ENCODE peak calls at places on chromosome 13, in eight cellular contexts. J is ovary, G is heart left ventricle, U is NB4, L is transverse colon, X is tibial nerve, B is uterus, H is A549. S is an unnamed sample.

GRCh38 chr13:52669677-52670076 is 17.0 kb downstream of the SUGT1 start:
- DNase-seq in J (no peak), G (no peak), U (no peak), L (no peak), X (no peak), B (no peak), H (no peak), S (no peak)

GRCh38 chr13:112320303-112320702 is 55.9 kb upstream of the SPACA7 start:
- DNase-seq in J (no peak), G (no peak), U (no peak), L (no peak), X (no peak), B (no peak), H (no peak), S (no peak)

GRCh38 chr13:111120913-111121312 is 5.8 kb downstream of the ARHGEF7 start:
- DNase-seq in J (no peak), G (no peak), U (no peak), L (no peak), X (no peak), B (no peak), H (no peak), S (no peak)

GRCh38 chr13:112567161-112567862 is 20.6 kb downstream of the TUBGCP3 start:
- DNase-seq in J (no peak), G (no peak), U (no peak), L (no peak), X (no peak), B (no peak), H (no peak), S (no peak)

GRCh38 chr13:41942462-41943094 is 18.3 kb downstream of the VWA8 start:
- DNase-seq in J (no peak), G (no peak), U (peak), L (no peak), X (no peak), B (no peak), H (peak), S (peak)

GRCh38 chr13:69654392-69654791 is 453.2 kb upstream of the ATXN8OS start:
- DNase-seq in J (no peak), G (no peak), U (no peak), L (no peak), X (no peak), B (no peak), H (no peak), S (no peak)

GRCh38 chr13:42211704-42212103 is 60.2 kb upstream of the AKAP11 start:
- DNase-seq in J (no peak), G (no peak), U (no peak), L (no peak), X (no peak), B (no peak), H (no peak), S (no peak)

GRCh38 chr13:49637989-49638388 is 9.7 kb downstream of the ARL11 start:
- DNase-seq in J (no peak), G (no peak), U (no peak), L (no peak), X (no peak), B (no peak), H (no peak), S (no peak)

GRCh38 chr13:42786696-42787095 is 5.3 kb downstream of the FAM216B start:
- DNase-seq in J (no peak), G (no peak), U (no peak), L (no peak), X (no peak), B (no peak), H (no peak), S (no peak)

GRCh38 chr13:48506092-48506701 is 26.7 kb downstream of the RCBTB2 start:
- DNase-seq in J (no peak), G (no peak), U (no peak), L (no peak), X (no peak), B (no peak), H (no peak), S (no peak)

GRCh38 chr13:60689076-60689475 is 292.1 kb downstream of the TDRD3 start:
- DNase-seq in J (no peak), G (no peak), U (no peak), L (no peak), X (no peak), B (no peak), H (no peak), S (no peak)

GRCh38 chr13:74771964-74772363 is 637.8 kb upstream of the KLF12 start:
- DNase-seq in J (no peak), G (no peak), U (no peak), L (no peak), X (no peak), B (no peak), H (no peak), S (no peak)

GRCh38 chr13:27470042-27470830 is 19.9 kb upstream of the MTIF3 start:
- DNase-seq in J (no peak), G (no peak), U (no peak), L (no peak), X (no peak), B (no peak), H (no peak), S (no peak)

GRCh38 chr13:33583398-33583797 is 234.6 kb upstream of the RFC3 start:
- DNase-seq in J (no peak), G (no peak), U (no peak), L (no peak), X (no peak), B (no peak), H (no peak), S (no peak)

GRCh38 chr13:104105418-104106355 is 1039.5 kb upstream of the SLC10A2 start:
- DNase-seq in J (no peak), G (no peak), U (no peak), L (no peak), X (no peak), B (no peak), H (no peak), S (no peak)

GRCh38 chr13:113814435-113814821 is 49.4 kb downstream of the GAS6 start:
- DNase-seq in J (no peak), G (no peak), U (no peak), L (no peak), X (no peak), B (no peak), H (no peak), S (no peak)

DNA sequence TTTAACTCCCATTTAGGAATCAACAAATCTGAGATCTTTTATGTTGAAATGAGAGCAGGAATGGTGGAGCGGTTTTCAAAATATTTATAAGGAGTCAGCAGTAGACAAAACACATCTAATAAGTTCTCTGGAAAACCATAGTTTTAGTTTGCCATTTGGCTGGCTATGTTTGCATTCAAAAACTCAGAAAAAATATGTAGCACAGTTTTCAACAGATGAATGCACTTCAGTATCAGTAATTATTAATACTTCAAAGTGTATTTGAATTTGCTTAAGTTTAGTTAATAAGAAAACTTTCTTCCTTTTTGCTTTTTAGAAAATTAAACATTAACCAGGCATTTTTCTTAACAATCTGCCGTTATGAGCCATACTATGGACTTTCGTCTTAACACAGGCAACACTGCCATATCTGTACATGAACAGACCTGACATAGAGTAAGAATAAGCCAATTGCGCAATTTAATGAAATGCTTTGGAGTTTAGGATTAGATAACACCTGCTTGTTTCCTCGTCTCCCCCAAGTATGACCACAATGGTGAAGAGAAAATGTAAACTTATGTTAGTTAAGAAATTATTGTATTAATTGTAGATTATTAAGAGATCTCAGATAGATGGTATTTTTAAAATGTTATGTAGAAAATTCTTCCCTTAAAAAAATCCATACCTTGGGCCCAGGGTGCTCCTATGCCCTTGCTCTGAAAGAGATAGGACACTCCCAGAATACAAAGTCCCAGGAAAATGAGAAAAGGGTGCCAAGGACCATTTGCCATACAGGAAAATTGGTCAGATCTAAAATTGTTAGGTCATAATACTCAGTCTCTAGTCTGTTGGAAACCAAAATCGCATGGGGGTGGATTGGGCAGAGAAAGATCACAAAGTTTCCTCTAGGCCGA is 552.3 kb upstream of the ARGLU1 start:
- DNase-seq in J (no peak), G (no peak), U (no peak), L (no peak), X (no peak), B (no peak), H (no peak), S (no peak)
- TF ChIP-seq POLR2A in J (no peak), G (no peak), U (no peak), L (no peak), X (no peak), B (no peak), H (no peak), S (no peak)

DNA sequence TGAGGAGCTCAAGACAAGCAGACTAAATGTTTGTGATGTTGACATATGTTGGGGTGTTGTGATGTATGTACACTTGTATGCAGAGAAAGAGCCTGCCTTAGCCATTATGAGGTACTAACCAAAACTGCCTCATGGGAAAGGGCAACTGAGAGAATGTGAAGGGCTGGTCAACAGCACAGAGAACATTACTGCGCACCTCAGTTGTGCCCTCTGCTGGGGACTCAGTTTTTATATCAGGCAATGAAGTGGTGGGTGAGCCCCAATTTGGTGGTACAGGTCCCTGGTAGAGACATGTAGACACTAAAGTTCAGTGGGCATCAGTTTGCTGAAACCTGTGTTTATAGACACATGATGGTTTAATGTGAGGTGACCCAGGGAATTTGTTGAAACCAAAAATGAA is 286.9 kb downstream of the DCT start:
- DNase-seq in J (no peak), G (no peak), U (peak), L (peak), X (peak), B (no peak), H (no peak), S (peak)
- TF ChIP-seq POLR2A in J (no peak), G (no peak), U (no peak), L (no peak), X (no peak), B (no peak), H (no peak), S (no peak)

GRCh38 chr13:32315255-32316029 is at the start of the genes BRCA2 and ZAR1L:
- DNase-seq in J (peak), G (peak), U (peak), L (peak), X (peak), B (peak), H (peak), S (peak)
- TF ChIP-seq POLR2A in J (peak), G (no peak), U (peak), L (peak), X (no peak), B (peak), H (peak), S (peak)

GRCh38 chr13:45413826-45414312 is 4.3 kb downstream of the SLC25A30 start:
- DNase-seq in J (no peak), G (no peak), U (no peak), L (no peak), X (no peak), B (no peak), H (no peak), S (no peak)

GRCh38 chr13:45419945-45420344 is 1.8 kb upstream of the SLC25A30 start:
- DNase-seq in J (no peak), G (no peak), U (no peak), L (no peak), X (no peak), B (no peak), H (no peak), S (no peak)

GRCh38 chr13:45415112-45415511 is 3.1 kb downstream of the SLC25A30 start:
- DNase-seq in J (no peak), G (no peak), U (no peak), L (no peak), X (no peak), B (no peak), H (no peak), S (no peak)

GRCh38 chr13:45416521-45417125 is 1.6 kb downstream of the SLC25A30 start:
- DNase-seq in J (no peak), G (no peak), U (peak), L (no peak), X (no peak), B (no peak), H (no peak), S (no peak)

DNA sequence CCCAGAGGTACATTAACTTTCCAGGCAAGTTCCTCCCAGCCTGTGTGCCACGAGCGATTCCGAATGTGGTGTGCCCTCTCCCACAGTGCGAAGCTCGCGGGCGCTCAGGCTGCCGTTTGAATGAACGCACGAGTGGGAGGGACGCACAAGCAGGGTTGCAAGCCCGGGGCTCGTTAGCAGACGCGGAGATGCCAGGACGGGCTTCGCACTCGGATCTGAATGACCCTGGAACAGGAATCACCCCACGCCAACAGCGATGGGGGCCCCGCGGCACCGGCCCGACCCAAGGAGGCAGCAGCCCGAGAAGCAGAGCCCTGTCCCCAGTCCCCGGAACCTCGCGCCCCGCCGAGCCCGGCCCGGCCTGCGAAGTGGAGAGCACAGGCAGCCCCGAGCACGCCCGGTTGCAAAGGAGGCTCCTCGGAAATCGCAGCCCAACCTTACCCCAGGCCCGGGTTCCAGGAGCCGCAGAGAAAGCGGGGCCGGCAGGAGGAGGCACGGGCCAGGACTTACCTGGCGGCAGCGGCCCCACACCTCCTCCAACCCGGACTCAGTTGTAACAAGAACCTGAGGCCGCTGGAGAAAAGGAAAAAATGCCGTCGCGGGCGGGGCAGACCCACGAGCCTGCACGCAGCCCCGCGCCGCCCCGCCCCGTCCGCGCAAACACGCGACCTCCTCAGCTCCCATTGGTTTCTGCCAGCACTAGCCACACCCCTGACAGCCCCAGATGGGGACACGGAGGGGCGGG is at the start of gene SLC25A30:
- DNase-seq in J (peak), G (peak), U (peak), L (peak), X (peak), B (peak), H (peak), S (peak)
- TF ChIP-seq POLR2A in J (peak), G (no peak), U (peak), L (peak), X (peak), B (peak), H (peak), S (no peak)

GRCh38 chr13:23467048-23467931 is 33.8 kb upstream of the SACS start:
- DNase-seq in J (peak), G (no peak), U (no peak), L (no peak), X (no peak), B (no peak), H (no peak), S (no peak)

GRCh38 chr13:23467932-23468278 is 34.4 kb upstream of the SACS start:
- DNase-seq in J (no peak), G (no peak), U (no peak), L (no peak), X (no peak), B (no peak), H (no peak), S (no peak)

GRCh38 chr13:23463631-23464030 is 30.1 kb upstream of the SACS start:
- DNase-seq in J (no peak), G (no peak), U (no peak), L (no peak), X (no peak), B (no peak), H (no peak), S (no peak)

GRCh38 chr13:23468811-23469210 is 35.3 kb upstream of the SACS start:
- DNase-seq in J (no peak), G (no peak), U (no peak), L (no peak), X (no peak), B (no peak), H (no peak), S (no peak)

GRCh38 chr13:23466144-23467002 is 32.9 kb upstream of the SACS start:
- DNase-seq in J (peak), G (peak), U (peak), L (peak), X (peak), B (peak), H (peak), S (peak)
- TF ChIP-seq POLR2A in J (no peak), G (no peak), U (peak), L (no peak), X (no peak), B (peak), H (no peak), S (no peak)

GRCh38 chr13:97280478-97280877 is 58.3 kb downstream of the MBNL2 start:
- DNase-seq in J (no peak), G (no peak), U (no peak), L (no peak), X (no peak), B (no peak), H (no peak), S (no peak)

GRCh38 chr13:97279079-97279411 is 56.9 kb downstream of the MBNL2 start:
- DNase-seq in J (no peak), G (no peak), U (no peak), L (no peak), X (no peak), B (no peak), H (no peak), S (no peak)

GRCh38 chr13:97278395-97279078 is 56.4 kb downstream of the MBNL2 start:
- DNase-seq in J (no peak), G (no peak), U (no peak), L (no peak), X (no peak), B (no peak), H (no peak), S (no peak)

GRCh38 chr13:97281028-97281427 is 58.9 kb downstream of the MBNL2 start:
- DNase-seq in J (no peak), G (no peak), U (no peak), L (no peak), X (no peak), B (no peak), H (no peak), S (no peak)

DNA sequence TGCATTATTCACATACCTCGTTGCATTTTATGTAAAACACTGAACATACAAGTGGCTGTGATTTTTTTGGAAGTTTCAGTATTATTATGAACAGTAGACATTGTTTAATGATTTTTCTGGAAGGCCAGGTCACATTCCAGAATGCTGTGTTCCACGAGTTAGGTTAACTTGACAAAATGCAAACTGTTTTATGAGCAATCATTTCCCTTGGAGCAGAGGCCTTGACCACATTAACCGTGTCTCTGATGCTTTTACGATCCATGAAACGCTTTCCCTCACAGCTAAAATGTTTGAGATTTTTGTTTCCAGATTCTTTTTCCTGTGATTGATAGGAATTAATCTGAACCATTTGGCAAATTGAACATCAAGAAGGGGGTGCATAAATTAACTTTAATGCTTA is 57.8 kb downstream of the MBNL2 start:
- DNase-seq in J (no peak), G (no peak), U (no peak), L (no peak), X (no peak), B (no peak), H (no peak), S (no peak)
- TF ChIP-seq POLR2A in J (no peak), G (no peak), U (no peak), L (no peak), X (no peak), B (no peak), H (no peak), S (no peak)

GRCh38 chr13:108218044-108218974 is at the start of gene ABHD13:
- DNase-seq in J (peak), G (peak), U (peak), L (peak), X (peak), B (peak), H (peak), S (peak)
- TF ChIP-seq POLR2A in J (peak), G (no peak), U (peak), L (peak), X (peak), B (peak), H (peak), S (peak)

DNA sequence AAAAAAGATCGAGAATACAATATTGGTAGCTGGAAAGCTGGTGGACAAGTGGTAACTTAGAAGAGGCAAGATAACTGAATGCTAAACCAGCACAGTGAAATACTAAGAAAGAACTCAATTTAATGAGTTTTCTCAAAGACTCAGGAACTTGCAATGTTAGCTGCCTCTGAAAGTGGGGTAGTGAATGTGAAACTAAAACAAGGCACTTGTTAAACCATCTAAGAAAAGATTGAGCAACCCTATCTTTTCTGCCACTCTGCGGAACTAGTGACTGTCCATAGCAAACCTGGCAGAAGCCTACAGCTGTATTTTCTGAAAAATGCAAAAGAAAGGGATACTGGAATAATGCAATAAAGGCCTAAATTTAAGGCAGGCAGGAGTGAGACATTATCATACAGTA is 1574.4 kb upstream of the PRR20A start:
- DNase-seq in J (no peak), G (no peak), U (no peak), L (no peak), X (no peak), B (no peak), H (no peak), S (no peak)
- TF ChIP-seq POLR2A in J (no peak), G (no peak), U (no peak), L (no peak), X (no peak), B (no peak), H (no peak), S (no peak)

GRCh38 chr13:24215732-24216131 is 55.2 kb downstream of the SPATA13 start:
- DNase-seq in J (no peak), G (peak), U (no peak), L (no peak), X (peak), B (peak), H (no peak), S (no peak)

GRCh38 chr13:24218320-24218719 is 57.8 kb downstream of the SPATA13 start:
- DNase-seq in J (no peak), G (no peak), U (no peak), L (no peak), X (no peak), B (no peak), H (no peak), S (no peak)

GRCh38 chr13:24216176-24216575 is 55.7 kb downstream of the SPATA13 start:
- DNase-seq in J (no peak), G (no peak), U (no peak), L (no peak), X (no peak), B (no peak), H (no peak), S (no peak)

GRCh38 chr13:24218977-24219376 is 58.5 kb downstream of the SPATA13 start:
- DNase-seq in J (no peak), G (no peak), U (no peak), L (no peak), X (no peak), B (no peak), H (no peak), S (no peak)

GRCh38 chr13:24217601-24218281 is 57.2 kb downstream of the SPATA13 start:
- DNase-seq in J (no peak), G (no peak), U (peak), L (peak), X (no peak), B (no peak), H (no peak), S (peak)
- TF ChIP-seq POLR2A in J (no peak), G (no peak), U (no peak), L (no peak), X (no peak), B (no peak), H (no peak), S (no peak)

GRCh38 chr13:84903391-84903790 is 895.8 kb downstream of the SLITRK6 start:
- DNase-seq in J (no peak), G (no peak), U (no peak), L (no peak), X (no peak), B (no peak), H (no peak), S (no peak)
- TF ChIP-seq POLR2A in J (no peak), G (no peak), U (no peak), L (no peak), X (no peak), B (no peak), H (no peak), S (no peak)